ENCODE peak calls at places on chromosomes 5 and 9, in five cellular contexts. M, C, W, K and S are unnamed samples.

GRCh38 chr5:140244525-140245025 is 58.3 kb downstream of the PFDN1 start:
- DNase-seq in C (peak; percentile 94), K (peak; percentile 91), W (peak; percentile 92), M (peak; percentile 78), S (peak; percentile 65)

GRCh38 chr5:149358294-149358651 is 427 bp downstream of the PCYOX1L start:
- DNase-seq in W (peak; percentile 48), K (peak; percentile 68), C (no peak), M (no peak), S (peak; percentile 4)

GRCh38 chr9:36142510-36143161 is 6.1 kb downstream of the GLIPR2 start:
- DNase-seq in M (no peak), C (peak; percentile 76), K (no peak), W (peak; percentile 53), S (no peak)

GRCh38 chr5:10509593-10509992 is 54.3 kb upstream of the ANKRD33B start:
- DNase-seq in C (no peak), K (no peak), M (no peak), W (no peak), S (no peak)

GRCh38 chr5:125301704-125302103 is 555.3 kb upstream of the ZNF608 start:
- DNase-seq in W (no peak), M (no peak), C (no peak), K (no peak), S (no peak)

GRCh38 chr9:127158995-127159801 is 36.8 kb upstream of the ANGPTL2 start:
- DNase-seq in M (no peak), C (peak; percentile 41), W (peak; percentile 53), K (peak; percentile 71), S (no peak)

GRCh38 chr5:9058666-9059065 is 487.2 kb downstream of the SEMA5A start:
- DNase-seq in M (no peak), W (no peak), K (no peak), C (no peak), S (no peak)

GRCh38 chr5:39639618-39640078 is 214.9 kb upstream of the DAB2 start:
- DNase-seq in M (no peak), W (no peak), K (no peak), C (no peak), S (no peak)

GRCh38 chr9:98226516-98226915 is 28.9 kb downstream of the TBC1D2 start:
- DNase-seq in M (no peak), K (no peak), C (no peak), W (no peak), S (no peak)

GRCh38 chr5:337565-338130 is 16.1 kb downstream of the AHRR start:
- DNase-seq in W (no peak), K (no peak), M (no peak), C (no peak), S (no peak)

GRCh38 chr5:180395540-180396274 is 42.6 kb upstream of the GFPT2 start:
- DNase-seq in C (peak; percentile 36), K (no peak), W (no peak), M (no peak), S (no peak)

GRCh38 chr9:93673271-93673843 is 97.0 kb downstream of the PHF2 start:
- DNase-seq in W (no peak), C (peak; percentile 81), K (peak; percentile 34), M (no peak), S (no peak)

GRCh38 chr9:123814526-123814925 is 115.4 kb downstream of the DENND1A start:
- DNase-seq in M (no peak), K (no peak), W (no peak), C (no peak), S (no peak)

GRCh38 chr5:175652741-175653663 is 4.9 kb upstream of the HRH2 start:
- DNase-seq in K (no peak), M (peak; percentile 64), C (no peak), W (no peak), S (peak; percentile 59)

GRCh38 chr5:111364992-111365391 is 140.8 kb downstream of the CAMK4 start:
- DNase-seq in M (no peak), K (no peak), W (no peak), C (no peak), S (no peak)

GRCh38 chr5:169626779-169627178 is 10.3 kb upstream of the DOCK2 start:
- DNase-seq in K (no peak), C (no peak), W (no peak), M (no peak), S (no peak)